ENCODE peak calls at places on chromosomes 16 and 17, in six cellular contexts. One of them, this sample, is unnamed.

GRCh38 chr16:65386707-65387106 is 264.8 kb upstream of the CDH11 start:
- DNase-seq in IMR-90: no peak
- DNase-seq in H1: no peak
- DNase-seq in neuronal stem cell: no peak
- DNase-seq in mesenchymal stem cell: no peak
- DNase-seq in H9: no peak
- DNase-seq in this sample: no peak

GRCh38 chr16:67179421-67180080 is 4.2 kb downstream of the MATCAP1 start:
- DNase-seq in H1: no peak
- DNase-seq in H9: peak; percentile 63
- DNase-seq in IMR-90: no peak
- DNase-seq in mesenchymal stem cell: no peak
- DNase-seq in neuronal stem cell: no peak
- DNase-seq in this sample: no peak

GRCh38 chr16:89300311-89300975 is 82.9 kb downstream of the ZNF778 start:
- DNase-seq in H1: no peak
- DNase-seq in H9: no peak
- DNase-seq in mesenchymal stem cell: no peak
- DNase-seq in IMR-90: peak; percentile 65
- DNase-seq in neuronal stem cell: no peak
- DNase-seq in this sample: no peak

GRCh38 chr17:59607817-59608403 is 11.8 kb upstream of the CLTC start:
- DNase-seq in IMR-90: no peak
- DNase-seq in neuronal stem cell: no peak
- DNase-seq in H9: peak; percentile 59
- DNase-seq in H1: no peak
- DNase-seq in mesenchymal stem cell: no peak
- DNase-seq in this sample: peak; percentile 46

GRCh38 chr16:28311913-28312312 is 19.6 kb downstream of the SBK1 start:
- DNase-seq in H1: no peak
- DNase-seq in H9: no peak
- DNase-seq in IMR-90: no peak
- DNase-seq in neuronal stem cell: no peak
- DNase-seq in mesenchymal stem cell: no peak
- DNase-seq in this sample: no peak

GRCh38 chr16:88068476-88069396 is 117.5 kb downstream of the BANP start:
- DNase-seq in H9: no peak
- DNase-seq in IMR-90: no peak
- DNase-seq in neuronal stem cell: no peak
- DNase-seq in mesenchymal stem cell: no peak
- DNase-seq in H1: no peak
- DNase-seq in this sample: no peak

GRCh38 chr17:34382586-34383224 is 19.7 kb upstream of the CCL1 start:
- DNase-seq in mesenchymal stem cell: no peak
- DNase-seq in IMR-90: no peak
- DNase-seq in neuronal stem cell: no peak
- DNase-seq in H1: no peak
- DNase-seq in H9: peak; percentile 23
- DNase-seq in this sample: no peak

GRCh38 chr16:24626251-24626650 is 86.9 kb downstream of the RBBP6 start:
- DNase-seq in neuronal stem cell: no peak
- DNase-seq in IMR-90: peak; percentile 67
- DNase-seq in H9: no peak
- DNase-seq in mesenchymal stem cell: peak; percentile 40
- DNase-seq in H1: no peak
- DNase-seq in this sample: no peak

GRCh38 chr17:59371426-59372099 is 40.1 kb downstream of the YPEL2 start:
- DNase-seq in H1: no peak
- DNase-seq in IMR-90: no peak
- DNase-seq in H9: no peak
- DNase-seq in mesenchymal stem cell: peak; percentile 76
- DNase-seq in neuronal stem cell: no peak
- DNase-seq in this sample: no peak

GRCh38 chr17:63474174-63474913 is 2.5 kb upstream of the ACE start:
- DNase-seq in neuronal stem cell: no peak
- DNase-seq in IMR-90: no peak
- DNase-seq in H9: no peak
- DNase-seq in mesenchymal stem cell: no peak
- DNase-seq in H1: no peak
- DNase-seq in this sample: no peak

GRCh38 chr16:66295761-66296546 is 70.5 kb upstream of the CDH5 start:
- DNase-seq in H9: peak; percentile 14
- DNase-seq in mesenchymal stem cell: no peak
- DNase-seq in H1: no peak
- DNase-seq in IMR-90: no peak
- DNase-seq in neuronal stem cell: no peak
- DNase-seq in this sample: peak; percentile 91

GRCh38 chr16:29717113-29717512 is 28.7 kb downstream of the C16orf54 start:
- DNase-seq in neuronal stem cell: no peak
- DNase-seq in mesenchymal stem cell: no peak
- DNase-seq in IMR-90: no peak
- DNase-seq in H1: no peak
- DNase-seq in H9: no peak
- DNase-seq in this sample: no peak

GRCh38 chr16:88468289-88469129 is 15.4 kb downstream of the ZFPM1 start:
- DNase-seq in H1: peak; percentile 67
- DNase-seq in H9: peak; percentile 96
- DNase-seq in mesenchymal stem cell: peak; percentile 27
- DNase-seq in IMR-90: peak; percentile 19
- DNase-seq in neuronal stem cell: peak; percentile 74
- DNase-seq in this sample: no peak

GRCh38 chr16:69937465-69937951 is 13.6 kb upstream of the CLEC18A start:
- DNase-seq in H1: no peak
- DNase-seq in H9: no peak
- DNase-seq in IMR-90: no peak
- DNase-seq in mesenchymal stem cell: peak; percentile 13
- DNase-seq in neuronal stem cell: no peak
- DNase-seq in this sample: peak; percentile 21

GRCh38 chr16:87359121-87359520 is 24.5 kb downstream of the FBXO31 start:
- DNase-seq in H9: no peak
- DNase-seq in H1: no peak
- DNase-seq in neuronal stem cell: no peak
- DNase-seq in mesenchymal stem cell: no peak
- DNase-seq in IMR-90: no peak
- DNase-seq in this sample: no peak

GRCh38 chr17:74840500-74840899 is 19.2 kb downstream of the GRIN2C start:
- DNase-seq in IMR-90: no peak
- DNase-seq in neuronal stem cell: no peak
- DNase-seq in H9: peak; percentile 72
- DNase-seq in mesenchymal stem cell: no peak
- DNase-seq in H1: no peak
- DNase-seq in this sample: no peak

GRCh38 chr17:79536212-79536840 is 74.5 kb downstream of the RBFOX3 start:
- DNase-seq in H9: no peak
- DNase-seq in neuronal stem cell: no peak
- DNase-seq in mesenchymal stem cell: no peak
- DNase-seq in IMR-90: no peak
- DNase-seq in H1: no peak
- DNase-seq in this sample: no peak

GRCh38 chr17:49872776-49873377 is 25.0 kb upstream of the TAC4 start:
- DNase-seq in H1: no peak
- DNase-seq in mesenchymal stem cell: no peak
- DNase-seq in IMR-90: no peak
- DNase-seq in H9: peak; percentile 27
- DNase-seq in neuronal stem cell: no peak
- DNase-seq in this sample: no peak

GRCh38 chr16:88681084-88681680 is 5.1 kb downstream of the SNAI3 start:
- DNase-seq in neuronal stem cell: no peak
- DNase-seq in H9: peak; percentile 84
- DNase-seq in IMR-90: no peak
- DNase-seq in H1: peak; percentile 39
- DNase-seq in mesenchymal stem cell: no peak
- DNase-seq in this sample: peak; percentile 41

GRCh38 chr16:55842369-55843104 is 9.6 kb upstream of the CES1 start:
- DNase-seq in mesenchymal stem cell: peak; percentile 45
- DNase-seq in H1: no peak
- DNase-seq in neuronal stem cell: peak; percentile 51
- DNase-seq in IMR-90: peak; percentile 45
- DNase-seq in H9: no peak
- DNase-seq in this sample: peak; percentile 78

GRCh38 chr16:85571813-85572619 is 41.1 kb upstream of the GSE1 start:
- DNase-seq in neuronal stem cell: no peak
- DNase-seq in IMR-90: no peak
- DNase-seq in H9: no peak
- DNase-seq in H1: no peak
- DNase-seq in mesenchymal stem cell: no peak
- DNase-seq in this sample: no peak

GRCh38 chr17:67027031-67027628 is 17.2 kb upstream of the CACNG1 start:
- DNase-seq in H1: no peak
- DNase-seq in IMR-90: peak; percentile 17
- DNase-seq in mesenchymal stem cell: no peak
- DNase-seq in neuronal stem cell: no peak
- DNase-seq in H9: no peak
- DNase-seq in this sample: no peak

GRCh38 chr16:50276128-50276444 is 9.7 kb downstream of the ADCY7 start:
- DNase-seq in H1: no peak
- DNase-seq in mesenchymal stem cell: no peak
- DNase-seq in H9: no peak
- DNase-seq in IMR-90: no peak
- DNase-seq in neuronal stem cell: no peak
- DNase-seq in this sample: no peak

GRCh38 chr16:19810817-19811731 is 73.6 kb downstream of the GPRC5B start:
- DNase-seq in H1: no peak
- DNase-seq in mesenchymal stem cell: peak; percentile 64
- DNase-seq in H9: no peak
- DNase-seq in IMR-90: peak; percentile 95
- DNase-seq in neuronal stem cell: no peak
- DNase-seq in this sample: peak; percentile 5

GRCh38 chr16:47204736-47205499 is 61.2 kb upstream of the NETO2 start:
- DNase-seq in mesenchymal stem cell: no peak
- DNase-seq in neuronal stem cell: no peak
- DNase-seq in H1: no peak
- DNase-seq in H9: no peak
- DNase-seq in IMR-90: no peak
- DNase-seq in this sample: no peak
- H4K91ac ChIP-seq in mesenchymal stem cell: no peak overlapping the region
- H4K91ac ChIP-seq in neuronal stem cell: no peak overlapping the region
- H4K91ac ChIP-seq in H1: no peak overlapping the region
- H4K91ac ChIP-seq in H9: no peak overlapping the region
- H4K91ac ChIP-seq in IMR-90: no peak overlapping the region
- H4K91ac ChIP-seq in this sample: no peak overlapping the region

DNA sequence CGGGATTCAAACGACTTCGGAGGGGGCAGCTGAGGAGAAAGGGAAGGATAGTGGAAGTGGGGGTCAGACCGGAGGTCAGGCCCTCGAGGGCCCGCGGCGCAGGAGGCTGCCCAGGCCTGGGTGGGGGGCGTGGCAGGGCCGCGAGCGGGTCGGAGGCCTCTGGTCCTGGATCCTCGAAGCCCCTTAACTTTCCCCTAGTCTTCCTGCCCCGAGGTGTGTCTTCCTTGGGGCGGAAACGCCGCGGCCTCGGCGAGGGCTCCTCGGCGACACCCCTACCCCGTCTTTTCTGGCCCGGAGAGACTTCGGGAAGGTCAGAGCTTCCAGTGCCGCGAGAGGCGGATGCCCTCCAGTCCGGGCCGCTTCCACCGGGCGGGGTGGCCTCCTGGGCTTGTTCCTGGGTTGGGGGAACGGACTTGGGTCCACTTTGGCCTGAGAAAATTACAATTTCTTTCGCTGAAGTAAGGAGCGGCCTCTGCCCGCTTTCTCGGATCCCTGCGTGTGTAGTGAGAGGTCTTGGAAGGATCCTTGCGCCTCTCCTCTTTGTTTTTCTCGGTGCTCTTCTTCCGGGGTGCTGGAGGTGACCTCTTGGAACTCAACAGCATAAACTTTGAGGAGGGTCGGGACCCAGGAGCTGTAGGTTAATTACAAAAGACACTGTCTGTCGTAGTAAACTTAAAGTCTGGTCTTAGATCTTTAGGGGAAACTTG is 501 bp downstream of the IST1 start:
- DNase-seq in H9: no peak
- DNase-seq in H1: no peak
- DNase-seq in neuronal stem cell: peak; percentile 6
- DNase-seq in mesenchymal stem cell: peak; percentile 43
- DNase-seq in IMR-90: peak; percentile 50
- DNase-seq in this sample: peak; percentile 34
- H4K8ac ChIP-seq in H9: no peak overlapping the region
- H4K8ac ChIP-seq in H1: peak overlapping the region; percentile 98
- H4K8ac ChIP-seq in neuronal stem cell: no peak overlapping the region
- H4K8ac ChIP-seq in mesenchymal stem cell: peak overlapping the region; percentile 85
- H4K8ac ChIP-seq in IMR-90: peak overlapping the region; percentile 94
- H4K8ac ChIP-seq in this sample: peak overlapping the region; percentile 92

GRCh38 chr16:35141303-35141702 is 1681.9 kb downstream of the TP53TG3F start:
- DNase-seq in H9: no peak
- DNase-seq in IMR-90: no peak
- DNase-seq in mesenchymal stem cell: no peak
- DNase-seq in H1: no peak
- DNase-seq in neuronal stem cell: no peak
- DNase-seq in this sample: no peak
- H3K9me3 ChIP-seq in H9: peaks cover 92% of the 10 kb centered on the region
- H3K9me3 ChIP-seq in IMR-90: peaks cover 39% of the 10 kb centered on the region
- H3K9me3 ChIP-seq in mesenchymal stem cell: peaks cover 3% of the 10 kb centered on the region
- H3K9me3 ChIP-seq in H1: peaks cover 53% of the 10 kb centered on the region
- H3K9me3 ChIP-seq in neuronal stem cell: peaks cover 57% of the 10 kb centered on the region
- H3K9me3 ChIP-seq in this sample: peaks cover 69% of the 10 kb centered on the region

DNA sequence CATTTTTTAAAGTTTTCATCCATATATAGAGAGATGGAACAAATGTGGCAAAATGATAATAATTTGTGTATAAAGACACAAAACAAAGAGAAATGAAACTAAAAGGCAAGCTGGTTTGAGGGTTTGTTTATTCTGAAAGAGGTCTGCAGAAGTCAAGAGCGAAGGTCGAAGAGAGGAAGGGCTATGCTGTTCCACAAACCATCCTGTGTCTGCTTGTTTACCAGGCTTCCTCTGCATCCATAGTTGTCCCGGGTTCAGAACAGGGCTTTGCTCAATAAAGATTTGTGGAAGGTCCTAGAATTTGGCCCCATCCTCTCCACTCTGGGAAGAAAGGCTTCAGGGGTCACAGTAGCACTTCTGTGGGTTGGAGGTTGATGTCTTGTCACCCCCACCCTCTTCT is 2.4 kb upstream of the MARVELD3 start:
- DNase-seq in mesenchymal stem cell: no peak
- DNase-seq in IMR-90: no peak
- DNase-seq in neuronal stem cell: no peak
- DNase-seq in H1: no peak
- DNase-seq in H9: no peak
- DNase-seq in this sample: no peak
- H4K91ac ChIP-seq in mesenchymal stem cell: no peak overlapping the region
- H4K91ac ChIP-seq in IMR-90: no peak overlapping the region
- H4K91ac ChIP-seq in neuronal stem cell: no peak overlapping the region
- H4K91ac ChIP-seq in H1: no peak overlapping the region
- H4K91ac ChIP-seq in H9: no peak overlapping the region
- H4K91ac ChIP-seq in this sample: no peak overlapping the region